ENCODE peak calls at places on chromosome 11, in six cellular contexts. M is PC-3; Y is CD8-positive, alpha-beta T cell; H is thoracic aorta; E is H1; R is cardiac muscle cell. P is an unnamed sample.
A peak's percentile ranks its signal among the peaks of the same experiment; 100 is the strongest.

GRCh38 chr11:118789501-118790356 is 1.2 kb downstream of the DDX6 start:
- DNase-seq in M (peak; percentile 36), Y (peak; percentile 44), H (no peak), E (peak; percentile 49), R (peak; percentile 13), P (peak; percentile 82)

GRCh38 chr11:44774131-44774530 is 47.4 kb downstream of the TSPAN18 start:
- DNase-seq in M (no peak), Y (no peak), H (no peak), E (peak; percentile 51), R (peak; percentile 33), P (peak; percentile 82)

GRCh38 chr11:43270468-43270867 is 41.3 kb upstream of the API5 start:
- DNase-seq in M (no peak), Y (no peak), H (no peak), E (no peak), R (no peak), P (no peak)

GRCh38 chr11:6362185-6362867 is 27.9 kb upstream of the SMPD1 start:
- DNase-seq in M (no peak), Y (no peak), H (peak; percentile 90), E (no peak), R (peak; percentile 63), P (no peak)

GRCh38 chr11:66864172-66864901 is 7.5 kb downstream of the LRFN4 start:
- DNase-seq in M (no peak), Y (no peak), H (no peak), E (no peak), R (no peak), P (no peak)

GRCh38 chr11:117259417-117259816 is 26.9 kb downstream of the RNF214 start:
- DNase-seq in M (peak; percentile 58), Y (no peak), H (no peak), E (no peak), R (no peak), P (no peak)

GRCh38 chr11:89489930-89490329 is 1.2 kb downstream of the NOX4 start:
- DNase-seq in M (no peak), Y (no peak), H (no peak), E (no peak), R (no peak), P (no peak)

GRCh38 chr11:134780486-134781155 is 368.6 kb upstream of the B3GAT1 start:
- DNase-seq in M (no peak), Y (no peak), H (no peak), E (no peak), R (peak; percentile 20), P (no peak)

GRCh38 chr11:116055064-116055463 is 550.8 kb upstream of the CADM1 start:
- DNase-seq in M (no peak), Y (no peak), H (no peak), E (no peak), R (no peak), P (no peak)

GRCh38 chr11:66004186-66004585 is 1.9 kb downstream of the BANF1 start:
- DNase-seq in M (no peak), Y (no peak), H (no peak), E (no peak), R (no peak), P (no peak)

GRCh38 chr11:70038034-70038834 is 39.9 kb upstream of the ANO1 start:
- DNase-seq in M (no peak), Y (no peak), H (no peak), E (peak; percentile 29), R (no peak), P (peak; percentile 22)

GRCh38 chr11:70036971-70037882 is 40.9 kb upstream of the ANO1 start:
- DNase-seq in M (no peak), Y (no peak), H (no peak), E (peak; percentile 32), R (no peak), P (peak; percentile 28)

GRCh38 chr11:70040869-70041501 is 37.1 kb upstream of the ANO1 start:
- DNase-seq in M (no peak), Y (no peak), H (no peak), E (no peak), R (no peak), P (peak; percentile 10)

GRCh38 chr11:70043482-70043881 is 34.6 kb upstream of the ANO1 start:
- DNase-seq in M (no peak), Y (no peak), H (no peak), E (no peak), R (no peak), P (no peak)

DNA sequence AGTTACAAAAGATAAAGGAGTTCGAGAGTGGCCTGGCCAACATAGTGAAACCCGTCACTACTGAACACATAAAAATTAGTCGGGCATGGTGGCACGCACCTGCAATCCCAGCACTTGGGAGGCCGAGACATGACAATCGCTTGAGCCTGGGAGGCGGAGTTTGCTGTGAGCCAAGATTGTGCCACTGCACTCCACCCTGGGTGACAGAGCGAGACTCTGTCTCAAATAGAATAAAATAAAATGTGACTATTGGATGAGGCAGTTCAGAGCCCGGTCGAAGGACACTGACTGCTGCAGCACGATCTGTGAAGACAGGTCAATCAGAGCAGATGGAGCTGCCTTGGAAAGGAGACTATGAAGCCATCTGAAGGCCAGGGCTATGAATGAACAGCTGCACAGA is 37.7 kb upstream of the ANO1 start:
- DNase-seq in M (no peak), Y (no peak), H (no peak), E (no peak), R (no peak), P (peak; percentile 13)
- H3K9me3 ChIP-seq in M (peaks cover 42% of the 10 kb centered on the region), Y (peaks cover 7% of the 10 kb centered on the region), H (peaks cover 21% of the 10 kb centered on the region), E (peaks cover 14% of the 10 kb centered on the region), R (no peaks in the 10 kb centered on the region), P (peaks cover 59% of the 10 kb centered on the region)

DNA sequence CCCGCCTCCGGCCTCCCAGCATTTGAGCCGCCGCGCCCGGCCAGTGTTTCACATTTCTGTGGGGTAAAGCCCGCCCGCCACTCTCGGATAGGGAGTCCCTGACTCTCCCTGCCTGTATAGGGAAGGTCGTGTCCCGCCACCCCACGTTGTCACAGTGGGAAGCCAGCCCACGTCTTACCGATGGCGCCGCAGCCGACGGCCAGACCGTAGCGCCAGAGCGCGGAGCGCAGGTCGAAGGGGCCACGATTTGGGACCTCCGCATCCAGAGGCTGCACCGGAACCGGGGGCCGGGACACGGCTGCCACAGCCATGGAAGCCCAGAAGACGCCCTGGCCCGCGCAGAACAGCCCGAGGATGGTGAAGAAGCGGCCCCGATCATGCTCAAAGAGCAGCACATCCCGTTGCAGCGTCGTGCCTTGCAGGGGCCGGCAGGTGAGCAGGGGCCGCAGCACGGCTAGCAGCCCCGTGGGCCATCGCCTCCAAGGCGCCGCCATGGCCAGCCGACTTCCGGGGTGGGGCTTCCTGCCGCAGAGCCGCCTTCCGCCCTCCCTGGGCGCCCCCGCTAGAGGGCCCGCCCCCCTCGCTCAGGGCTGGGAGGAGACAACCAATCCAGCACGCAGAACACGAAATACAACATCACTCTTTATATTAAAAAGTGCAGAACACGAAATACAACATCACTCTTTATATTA is at the start of gene TMEM223:
- DNase-seq in M (peak; percentile 88), Y (peak; percentile 90), H (peak; percentile 59), E (peak; percentile 92), R (peak; percentile 91), P (peak; percentile 94)
- H3K9me3 ChIP-seq in M (no peaks in the 10 kb centered on the region), Y (no peaks in the 10 kb centered on the region), H (no peaks in the 10 kb centered on the region), E (no peaks in the 10 kb centered on the region), R (no peaks in the 10 kb centered on the region), P (no peaks in the 10 kb centered on the region)

GRCh38 chr11:41950470-41951143 is 491.2 kb upstream of the LRRC4C start:
- DNase-seq in M (no peak), Y (no peak), H (no peak), E (no peak), R (peak; percentile 11), P (peak; percentile 66)

GRCh38 chr11:41954034-41954433 is 494.6 kb upstream of the LRRC4C start:
- DNase-seq in M (peak; percentile 76), Y (no peak), H (no peak), E (no peak), R (no peak), P (no peak)

GRCh38 chr11:41955635-41956400 is 496.4 kb upstream of the LRRC4C start:
- DNase-seq in M (no peak), Y (no peak), H (no peak), E (no peak), R (no peak), P (no peak)
- H3K9me3 ChIP-seq in M (no peaks in the 10 kb centered on the region), Y (no peaks in the 10 kb centered on the region), H (no peaks in the 10 kb centered on the region), E (no peaks in the 10 kb centered on the region), R (no peaks in the 10 kb centered on the region), P (peaks cover 12% of the 10 kb centered on the region)

GRCh38 chr11:127219704-127220103 is 219.1 kb upstream of the KIRREL3 start:
- DNase-seq in M (no peak), Y (no peak), H (no peak), E (no peak), R (no peak), P (no peak)

GRCh38 chr11:127223633-127224032 is 223.1 kb upstream of the KIRREL3 start:
- DNase-seq in M (no peak), Y (no peak), H (no peak), E (no peak), R (no peak), P (no peak)

GRCh38 chr11:127223026-127223425 is 222.5 kb upstream of the KIRREL3 start:
- DNase-seq in M (no peak), Y (no peak), H (no peak), E (no peak), R (peak; percentile 32), P (no peak)

GRCh38 chr11:127217941-127218615 is 217.5 kb upstream of the KIRREL3 start:
- DNase-seq in M (no peak), Y (no peak), H (no peak), E (no peak), R (no peak), P (no peak)
- H3K9me3 ChIP-seq in M (peaks cover under 1% of the 10 kb centered on the region), Y (no peaks in the 10 kb centered on the region), H (no peaks in the 10 kb centered on the region), E (no peaks in the 10 kb centered on the region), R (no peaks in the 10 kb centered on the region), P (no peaks in the 10 kb centered on the region)

DNA sequence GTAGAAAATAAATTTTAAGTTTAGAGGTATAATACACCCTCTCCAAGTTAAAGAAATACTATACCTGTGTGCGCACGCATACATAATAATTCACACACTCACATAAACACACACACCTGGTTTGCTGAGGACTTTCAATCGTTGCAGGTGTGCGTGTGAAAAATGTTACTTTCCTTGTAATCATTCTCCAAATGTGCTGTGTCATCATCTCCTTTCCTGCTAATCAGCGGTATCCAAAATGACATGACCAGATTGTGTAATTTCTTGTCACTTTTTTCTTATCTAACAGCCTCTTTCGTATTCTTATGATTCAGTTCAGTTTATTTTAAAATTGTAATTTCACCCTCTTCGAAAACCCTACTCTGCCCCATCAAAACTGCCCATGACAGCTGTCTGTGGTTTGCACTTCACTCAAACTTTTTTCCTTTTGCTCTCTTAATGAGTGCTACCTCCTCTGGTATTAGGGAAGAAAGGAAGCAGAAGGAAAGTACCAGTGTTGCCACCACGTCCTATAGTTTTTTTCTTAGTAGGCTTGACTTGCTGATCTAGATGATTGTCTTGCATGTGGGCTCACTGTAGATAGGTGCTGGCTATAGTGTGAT is 651.2 kb downstream of the CNTN5 start:
- DNase-seq in M (no peak), Y (no peak), H (no peak), E (no peak), R (no peak), P (no peak)
- H3K9me3 ChIP-seq in M (no peaks in the 10 kb centered on the region), Y (no peaks in the 10 kb centered on the region), H (no peaks in the 10 kb centered on the region), E (no peaks in the 10 kb centered on the region), R (no peaks in the 10 kb centered on the region), P (no peaks in the 10 kb centered on the region)

DNA sequence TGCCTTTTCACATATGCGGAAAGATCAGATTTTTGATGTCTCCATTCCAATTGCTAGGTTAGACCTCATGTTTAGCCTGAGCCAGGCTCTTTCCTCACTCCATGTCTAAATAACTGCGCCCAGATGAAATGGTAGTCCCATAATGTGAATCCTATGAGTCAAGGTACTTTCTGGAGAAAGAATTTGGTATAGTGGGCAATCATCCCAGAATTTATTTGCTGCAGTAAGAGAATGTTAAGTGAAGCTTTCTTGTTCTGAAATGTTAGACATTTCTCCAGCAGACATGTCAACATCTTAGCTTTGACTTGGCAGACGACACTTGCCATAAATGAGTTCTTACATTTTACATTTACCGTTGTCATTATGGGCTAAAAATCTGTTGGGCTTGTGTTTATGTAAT is 165.2 kb downstream of the PGR start:
- DNase-seq in M (no peak), Y (no peak), H (no peak), E (no peak), R (no peak), P (no peak)
- H3K9me3 ChIP-seq in M (no peaks in the 10 kb centered on the region), Y (no peaks in the 10 kb centered on the region), H (peaks cover 5% of the 10 kb centered on the region), E (no peaks in the 10 kb centered on the region), R (no peaks in the 10 kb centered on the region), P (peaks cover 16% of the 10 kb centered on the region)